ENCODE peak calls at places on chromosomes 1 and 21, in seven cellular contexts. K is WTC11, D is HEK293T, B is HCT116, A is H1, J is HepG2, F is GM12878. C is an unnamed sample.

GRCh38 chr21:26806734-26807372 is 38.4 kb downstream of the ADAMTS1 start:
- DNase-seq in K (no peak), D (no peak), B (no peak), A (no peak), J (no peak), F (no peak), C (no peak)

GRCh38 chr1:9201421-9202239 is 32.9 kb upstream of the H6PD start:
- DNase-seq in K (no peak), D (no peak), B (no peak), A (no peak), J (no peak), F (no peak), C (no peak)

GRCh38 chr1:226983998-226984364 is 43.9 kb downstream of the COQ8A start:
- DNase-seq in K (no peak), D (no peak), B (no peak), A (no peak), J (no peak), F (no peak), C (no peak)

GRCh38 chr1:118223426-118223825 is 38.4 kb upstream of the SPAG17 start:
- DNase-seq in K (peak), D (peak), B (no peak), A (peak), J (peak), F (no peak), C (no peak)

GRCh38 chr1:117629625-117630422 is 24.0 kb downstream of the TENT5C start:
- DNase-seq in K (no peak), D (no peak), B (no peak), A (no peak), J (no peak), F (no peak), C (no peak)

GRCh38 chr1:10693497-10694273 is 102.8 kb downstream of the CASZ1 start:
- DNase-seq in K (peak), D (peak), B (no peak), A (peak), J (no peak), F (no peak), C (peak)

GRCh38 chr1:90919190-90919719 is 102.6 kb downstream of the ZNF644 start:
- DNase-seq in K (no peak), D (no peak), B (no peak), A (no peak), J (peak), F (peak), C (no peak)

GRCh38 chr1:98921817-98922216 is 82.8 kb downstream of the PLPPR5 start:
- DNase-seq in K (no peak), D (no peak), B (no peak), A (no peak), J (no peak), F (no peak), C (no peak)

GRCh38 chr1:151184211-151184610 is 5.8 kb downstream of the VPS72 start:
- DNase-seq in K (no peak), D (no peak), B (no peak), A (no peak), J (no peak), F (no peak), C (no peak)

GRCh38 chr1:2836333-2836970 is 35.0 kb upstream of the TTC34 start:
- DNase-seq in K (no peak), D (no peak), B (no peak), A (no peak), J (no peak), F (no peak), C (no peak)

GRCh38 chr1:10779841-10780240 is 16.6 kb downstream of the CASZ1 start:
- DNase-seq in K (no peak), D (no peak), B (no peak), A (no peak), J (no peak), F (no peak), C (no peak)

GRCh38 chr1:157032303-157032702 is 13.2 kb downstream of the ARHGEF11 start:
- DNase-seq in K (no peak), D (no peak), B (no peak), A (no peak), J (no peak), F (no peak), C (no peak)

GRCh38 chr1:100422065-100422464 is 69.8 kb downstream of the CDC14A start:
- DNase-seq in K (no peak), D (no peak), B (no peak), A (no peak), J (no peak), F (no peak), C (no peak)
- TF ChIP-seq SP1 in K (no peak), D (no peak), B (no peak), A (no peak), J (no peak), F (no peak), C (no peak)

GRCh38 chr1:100982783-100983182 is 42.8 kb downstream of the DPH5 start:
- DNase-seq in K (no peak), D (no peak), B (no peak), A (no peak), J (no peak), F (no peak), C (no peak)
- TF ChIP-seq SP1 in K (no peak), D (no peak), B (no peak), A (no peak), J (no peak), F (no peak), C (no peak)

DNA sequence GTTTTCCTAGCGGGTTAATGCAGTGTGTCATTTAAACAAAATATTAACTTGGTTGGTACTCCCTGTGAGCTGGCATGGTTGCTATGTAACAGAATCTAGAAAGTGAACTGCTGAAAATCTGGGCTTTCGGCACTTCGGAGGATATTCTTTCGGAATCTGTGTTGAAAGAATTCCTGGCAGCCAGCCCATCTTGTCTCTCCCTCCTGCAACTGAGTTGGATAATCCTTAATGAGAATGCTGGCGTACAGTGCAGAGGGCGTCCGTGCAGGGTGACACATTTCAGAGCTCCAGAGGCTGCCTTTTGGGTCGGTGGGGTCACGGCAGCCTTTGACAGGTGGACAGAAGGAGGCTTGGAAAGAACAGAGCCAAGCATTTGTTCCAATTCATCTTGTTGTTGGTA is 3.6 kb downstream of the KAZN start:
- DNase-seq in K (no peak), D (no peak), B (no peak), A (no peak), J (no peak), F (no peak), C (no peak)
- TF ChIP-seq SP1 in K (no peak), D (no peak), B (no peak), A (no peak), J (no peak), F (no peak), C (no peak)

GRCh38 chr1:187491082-187491720 is 662.5 kb downstream of the PLA2G4A start:
- DNase-seq in K (no peak), D (no peak), B (no peak), A (no peak), J (peak), F (no peak), C (no peak)
- TF ChIP-seq SP1 in K (no peak), D (no peak), B (no peak), A (no peak), J (no peak), F (no peak), C (no peak)

DNA sequence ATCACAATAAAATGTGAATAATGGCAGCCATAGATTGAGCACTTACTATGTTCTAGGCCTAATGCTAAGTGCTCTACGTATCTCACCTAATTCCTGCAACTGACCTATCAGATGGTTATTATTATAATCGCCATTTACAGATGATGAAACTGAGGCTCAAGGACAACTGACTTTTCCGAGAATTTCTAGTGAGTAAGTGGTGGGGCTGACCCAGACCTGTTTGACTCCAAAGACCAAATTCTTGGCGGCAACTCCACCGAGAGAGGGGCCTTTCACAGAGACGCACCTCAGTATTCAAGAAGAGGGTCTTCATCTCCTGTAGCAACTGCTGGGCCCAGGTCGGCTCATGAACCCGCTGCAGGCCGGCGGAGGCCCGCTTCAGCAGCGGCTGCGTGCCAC is 573 bp downstream of the TMEM234 start:
- DNase-seq in K (no peak), D (no peak), B (no peak), A (no peak), J (no peak), F (no peak), C (no peak)
- TF ChIP-seq SP1 in K (no peak), D (no peak), B (no peak), A (no peak), J (no peak), F (no peak), C (no peak)

DNA sequence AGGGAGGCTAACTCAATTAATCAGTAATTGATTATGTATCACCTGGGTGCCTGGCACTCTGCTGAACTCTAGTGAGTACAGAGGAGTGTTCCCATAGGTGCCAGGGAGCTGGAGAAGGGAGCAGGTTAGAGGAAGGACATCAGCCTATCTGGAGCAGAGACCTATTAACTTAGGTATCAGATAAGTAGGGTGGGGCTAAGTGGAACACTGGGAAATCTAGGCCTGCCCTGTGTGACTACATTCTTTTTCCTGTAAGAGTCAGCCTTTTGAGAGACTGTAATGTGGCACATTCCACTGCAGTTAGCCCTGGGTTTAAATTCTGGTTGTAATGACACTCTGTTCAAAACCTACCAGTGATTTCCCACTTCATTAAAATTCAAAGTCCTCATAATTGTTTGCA is 12.7 kb downstream of the STX12 start:
- DNase-seq in K (no peak), D (no peak), B (no peak), A (no peak), J (no peak), F (no peak), C (no peak)
- TF ChIP-seq SP1 in K (no peak), D (no peak), B (no peak), A (no peak), J (no peak), F (no peak), C (no peak)

GRCh38 chr1:923131-923990 is at the start of gene SAMD11:
- DNase-seq in K (peak), D (peak), B (peak), A (peak), J (peak), F (no peak), C (peak)
- TF ChIP-seq SP1 in K (no peak), D (no peak), B (no peak), A (no peak), J (no peak), F (no peak), C (no peak)